ENCODE peak calls at places on chromosomes 2 and 18, in five cellular contexts. O is upper lobe of left lung, Q is sigmoid colon, U is prostate gland, C is transverse colon. Y is an unnamed sample.

GRCh38 chr2:37005118-37005868 is 39.0 kb upstream of the STRN start:
- DNase-seq in O (no peak), C (peak; percentile 21), Q (no peak), U (no peak), Y (no peak)

GRCh38 chr2:8086796-8087479 is 594.9 kb upstream of the ID2 start:
- DNase-seq in O (no peak), Q (no peak), U (no peak), C (no peak), Y (no peak)

GRCh38 chr2:195003926-195004325 is 653.1 kb upstream of the SLC39A10 start:
- DNase-seq in U (no peak), C (no peak), Q (no peak), O (no peak), Y (no peak)

GRCh38 chr2:128415768-128416039 is 97.0 kb upstream of the HS6ST1 start:
- DNase-seq in O (no peak), Q (no peak), C (no peak), U (no peak), Y (peak; percentile 23)

GRCh38 chr18:46398625-46399024 is 258.4 kb downstream of the LOXHD1 start:
- DNase-seq in O (no peak), C (no peak), Q (no peak), U (no peak), Y (no peak)

GRCh38 chr2:180191352-180192124 is 184.4 kb upstream of the CWC22 start:
- DNase-seq in U (no peak), O (no peak), C (no peak), Q (no peak), Y (peak; percentile 26)

GRCh38 chr2:127648321-127648720 is 2.4 kb downstream of the GPR17 start:
- DNase-seq in O (no peak), U (no peak), C (no peak), Q (peak; percentile 62), Y (no peak)

GRCh38 chr2:134783912-134784311 is 54.5 kb upstream of the ACMSD start:
- DNase-seq in U (no peak), O (no peak), C (no peak), Q (no peak), Y (no peak)

GRCh38 chr2:170771049-170771937 is 1.1 kb downstream of the ERICH2 start:
- DNase-seq in U (no peak), Q (no peak), C (peak; percentile 39), O (peak; percentile 87), Y (no peak)

GRCh38 chr2:54570925-54571694 is 115.0 kb downstream of the SPTBN1 start:
- DNase-seq in C (peak; percentile 78), O (no peak), U (no peak), Q (peak; percentile 82), Y (peak; percentile 64)

GRCh38 chr2:23900133-23900926 is 26.6 kb downstream of the ATAD2B start:
- DNase-seq in Q (no peak), C (peak; percentile 57), U (no peak), O (no peak), Y (no peak)

GRCh38 chr2:54015809-54016703 is 45.3 kb upstream of the PSME4 start:
- DNase-seq in U (no peak), Q (peak; percentile 71), O (no peak), C (no peak), Y (no peak)

GRCh38 chr2:132623096-132623839 is 46.7 kb downstream of the LYPD1 start:
- DNase-seq in Q (no peak), O (no peak), C (no peak), U (no peak), Y (no peak)

GRCh38 chr2:28661589-28662001 is 90.0 kb upstream of the PPP1CB start:
- DNase-seq in C (peak; percentile 75), Q (peak; percentile 95), O (no peak), U (peak; percentile 73), Y (peak; percentile 80)

GRCh38 chr18:25759111-25759510 is 331.3 kb downstream of the SS18 start:
- DNase-seq in C (no peak), U (no peak), O (no peak), Q (no peak), Y (no peak)

GRCh38 chr2:8987413-8987812 is 16.1 kb downstream of the MBOAT2 start:
- DNase-seq in Q (no peak), O (no peak), C (no peak), U (no peak), Y (no peak)

GRCh38 chr2:46985512-46985911 is 69.9 kb upstream of the MCFD2 start:
- DNase-seq in Q (no peak), O (no peak), U (no peak), C (no peak), Y (no peak)

GRCh38 chr2:46982356-46983064 is 66.9 kb upstream of the MCFD2 start:
- DNase-seq in Q (no peak), O (no peak), C (no peak), U (no peak), Y (no peak)

GRCh38 chr2:46983065-46983801 is 67.6 kb upstream of the MCFD2 start:
- DNase-seq in C (peak; percentile 66), O (no peak), U (no peak), Q (no peak), Y (peak; percentile 33)

GRCh38 chr2:46984034-46984433 is 68.4 kb upstream of the MCFD2 start:
- DNase-seq in U (no peak), Q (peak; percentile 63), C (peak; percentile 50), O (no peak), Y (no peak)

DNA sequence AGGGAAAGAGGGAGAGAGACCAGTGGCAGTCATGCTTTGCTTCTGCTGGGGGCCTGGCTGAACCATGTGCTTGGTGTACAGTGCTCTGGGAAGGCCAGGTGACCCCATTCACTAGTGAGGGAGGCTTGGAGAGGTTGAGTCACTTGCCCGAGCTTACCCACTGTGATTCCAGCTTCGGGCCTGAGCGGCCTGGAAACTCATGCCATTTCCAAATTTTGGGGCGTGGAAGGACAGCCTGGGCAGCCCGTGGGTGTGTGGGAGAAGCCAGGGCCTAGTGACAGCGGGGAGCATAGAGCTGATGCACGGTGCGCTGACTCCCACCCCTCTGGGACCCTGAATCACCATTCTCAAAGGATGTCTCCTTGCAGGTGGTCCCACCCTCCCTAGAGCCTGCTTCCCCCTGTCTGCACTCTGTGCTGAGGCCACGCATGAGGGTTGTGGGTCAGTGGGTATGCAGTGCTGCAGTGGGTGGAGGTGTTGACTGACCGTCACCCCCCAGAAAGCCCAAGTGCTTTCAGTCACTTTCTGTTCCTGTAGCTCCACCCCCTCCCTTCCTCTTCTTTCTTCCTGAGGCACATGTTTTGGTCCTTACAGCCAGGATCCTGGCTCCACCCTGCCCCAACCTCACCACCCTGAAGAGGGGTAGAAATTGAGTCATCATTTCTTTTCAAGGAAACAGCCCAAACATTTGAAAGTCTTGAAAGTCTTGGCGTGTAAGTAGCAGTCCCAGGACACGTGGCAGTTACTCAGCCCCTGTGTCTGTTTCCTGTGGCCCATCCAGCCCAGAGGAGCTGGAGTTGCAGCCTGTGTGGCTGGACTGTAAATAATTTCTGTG is 69.3 kb upstream of the MCFD2 start:
- DNase-seq in C (peak; percentile 56), O (no peak), U (peak; percentile 27), Q (peak; percentile 91), Y (no peak)
- H3K4me1 ChIP-seq in C (peaks cover 71% of the 10 kb centered on the region), O (peaks cover 69% of the 10 kb centered on the region), U (peaks cover 20% of the 10 kb centered on the region), Q (peaks cover 3% of the 10 kb centered on the region), Y (peaks cover 88% of the 10 kb centered on the region)

GRCh38 chr2:68767031-68767961 is 32.7 kb downstream of the ARHGAP25 start:
- DNase-seq in U (no peak), Q (no peak), O (no peak), C (peak; percentile 44), Y (no peak)

GRCh38 chr2:68766378-68766845 is 31.8 kb downstream of the ARHGAP25 start:
- DNase-seq in Q (peak; percentile 69), C (peak; percentile 56), U (peak; percentile 41), O (no peak), Y (peak; percentile 48)

GRCh38 chr2:68764781-68765385 is 30.3 kb downstream of the ARHGAP25 start:
- DNase-seq in O (no peak), C (no peak), U (no peak), Q (no peak), Y (no peak)

GRCh38 chr2:68764041-68764780 is 29.6 kb downstream of the ARHGAP25 start:
- DNase-seq in O (no peak), C (no peak), Q (no peak), U (no peak), Y (no peak)

DNA sequence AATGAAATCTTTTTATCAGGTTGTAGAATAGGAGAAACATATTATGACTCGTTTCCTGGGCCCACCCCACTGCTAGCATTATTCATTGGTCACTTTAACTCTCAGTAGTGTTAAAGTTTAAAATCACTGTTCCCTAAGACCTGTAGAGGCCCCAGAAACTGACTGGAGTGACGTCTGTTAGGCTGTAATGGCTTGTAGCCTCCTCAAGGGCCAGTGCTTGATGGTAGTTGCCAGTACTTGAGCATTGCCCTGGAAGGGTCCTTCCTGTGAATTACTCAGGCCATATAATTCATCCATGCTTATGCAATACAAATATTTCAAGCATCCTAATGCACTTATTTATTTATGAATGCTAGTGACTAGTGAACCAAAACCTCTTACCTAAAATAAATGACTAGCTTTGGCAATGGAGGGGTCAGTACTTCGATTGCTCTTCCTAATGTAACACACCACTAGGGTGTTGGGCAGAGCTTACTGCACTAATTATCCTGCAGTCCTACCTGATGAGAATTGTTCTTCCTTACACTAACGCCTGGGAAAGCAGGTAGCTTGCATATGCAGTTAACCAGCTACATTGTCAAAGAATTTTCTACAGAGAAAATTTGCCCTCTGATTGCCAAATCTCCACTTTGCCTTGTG is 31.2 kb downstream of the ARHGAP25 start:
- DNase-seq in O (no peak), C (no peak), U (no peak), Q (no peak), Y (no peak)
- TF ChIP-seq CTCF in O (peak; percentile 24), C (no peak), U (no peak), Q (no peak), Y (no peak)

GRCh38 chr2:184696644-184697043 is 98.3 kb downstream of the ZNF804A start:
- DNase-seq in Q (no peak), U (no peak), O (no peak), C (no peak), Y (no peak)

GRCh38 chr2:184689633-184690032 is 91.3 kb downstream of the ZNF804A start:
- DNase-seq in O (no peak), Q (no peak), C (no peak), U (no peak), Y (no peak)

DNA sequence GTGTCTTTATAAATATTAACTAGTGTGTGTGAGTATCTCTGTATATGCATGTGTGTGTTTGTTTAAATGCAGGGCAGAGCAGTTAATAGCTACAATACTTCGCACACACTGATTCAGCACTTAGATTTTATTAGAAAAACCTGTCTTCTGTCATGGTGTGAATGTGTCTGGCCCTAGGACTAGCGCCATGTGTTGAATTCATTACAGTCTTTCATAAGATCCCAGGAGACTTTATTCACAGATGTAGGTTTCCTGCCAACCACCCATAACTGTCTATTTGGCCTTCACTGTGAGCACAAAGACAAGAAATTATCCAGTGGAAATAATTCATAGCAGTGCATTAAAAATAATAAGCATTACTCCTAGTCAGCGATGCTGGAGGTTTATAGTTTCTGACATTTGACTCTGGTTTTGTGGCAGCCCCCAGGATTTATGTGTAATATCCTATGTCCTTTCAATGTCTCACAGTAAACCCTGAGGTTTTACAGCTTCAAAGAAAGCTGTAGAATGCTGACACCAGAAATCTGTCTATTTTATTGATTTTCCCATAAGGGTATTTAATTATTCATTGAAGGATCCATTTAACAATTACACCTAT is 93.9 kb downstream of the ZNF804A start:
- DNase-seq in C (no peak), U (no peak), O (no peak), Q (no peak), Y (no peak)
- TF ChIP-seq POLR2AphosphoS5 in C (no peak), U (no peak), O (no peak), Q (no peak), Y (no peak)

DNA sequence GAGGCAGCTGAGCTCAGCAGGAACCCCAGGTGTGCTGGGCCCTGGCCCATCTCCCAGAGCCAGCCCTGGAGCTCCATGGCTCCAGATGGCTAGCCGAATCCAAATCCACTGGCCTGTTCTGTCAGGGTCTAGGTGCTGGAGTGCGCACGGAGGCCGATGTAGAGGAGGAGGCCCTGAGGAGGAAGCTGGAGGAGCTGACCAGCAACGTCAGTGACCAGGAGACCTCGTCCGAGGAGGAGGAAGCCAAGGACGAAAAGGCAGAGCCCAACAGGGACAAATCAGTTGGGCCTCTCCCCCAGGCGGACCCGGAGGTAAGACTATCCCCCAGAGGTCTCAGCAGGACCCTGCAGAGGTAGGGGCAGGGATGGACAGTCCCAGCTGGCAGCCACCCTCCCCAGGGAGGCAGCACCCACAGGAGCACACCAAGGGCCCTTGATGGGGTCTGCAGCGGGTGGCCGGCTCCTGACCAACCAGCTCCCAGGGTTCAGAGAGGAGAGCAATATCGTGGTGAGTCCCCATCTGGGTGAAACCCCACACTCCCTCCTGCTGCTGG is 26.1 kb upstream of the PRLH start:
- DNase-seq in O (no peak), Q (no peak), C (no peak), U (no peak), Y (peak; percentile 38)
- H3K4me1 ChIP-seq in O (peaks cover 7% of the 10 kb centered on the region), Q (no peaks in the 10 kb centered on the region), C (peaks cover 13% of the 10 kb centered on the region), U (peaks cover 9% of the 10 kb centered on the region), Y (peaks cover 37% of the 10 kb centered on the region)

Y was measured in stomach.